ENCODE peak calls at places on chromosomes 6 and 20, in four cellular contexts. H is brain microvascular endothelial cell, P is GM04504, D is NCI-H2081. N is an unnamed sample.

GRCh38 chr20:3788685-3789155 is 2.2 kb upstream of the CENPB start:
- DNase-seq in H (no peak), P (no peak), D (no peak), N (no peak)

GRCh38 chr6:138965291-138965874 is 22.7 kb downstream of the REPS1 start:
- DNase-seq in H (no peak), P (no peak), D (no peak), N (no peak)

GRCh38 chr20:10306440-10307358 is 88.1 kb downstream of the SNAP25 start:
- DNase-seq in H (peak), P (no peak), D (no peak), N (peak)

GRCh38 chr6:133184798-133185380 is 56.3 kb upstream of the EYA4 start:
- DNase-seq in H (no peak), P (peak), D (peak), N (peak)

GRCh38 chr20:44527716-44528199 is 5.9 kb upstream of the SERINC3 start:
- DNase-seq in H (no peak), P (no peak), D (no peak), N (no peak)

GRCh38 chr6:37930288-37931075 is 111.0 kb downstream of the ZFAND3 start:
- DNase-seq in H (no peak), P (no peak), D (no peak), N (no peak)

GRCh38 chr6:17505062-17505476 is 95.0 kb upstream of the FAM8A1 start:
- DNase-seq in H (peak), P (no peak), D (no peak), N (no peak)

GRCh38 chr6:156589281-156589680 is 187.9 kb upstream of the ARID1B start:
- DNase-seq in H (peak), P (peak), D (no peak), N (peak)

GRCh38 chr6:101401792-101402617 is 8.5 kb downstream of the GRIK2 start:
- DNase-seq in H (no peak), P (no peak), D (peak), N (no peak)

GRCh38 chr6:73152998-73153757 is 72.1 kb downstream of the KHDC1L start:
- DNase-seq in H (peak), P (peak), D (no peak), N (peak)

GRCh38 chr6:128554302-128554701 is 33.9 kb upstream of the PTPRK start:
- DNase-seq in H (no peak), P (no peak), D (no peak), N (no peak)

GRCh38 chr6:43740321-43740960 is 29.6 kb upstream of the VEGFA start:
- DNase-seq in H (no peak), P (no peak), D (no peak), N (no peak)

GRCh38 chr6:111806561-111807497 is 66.4 kb downstream of the FYN start:
- DNase-seq in H (no peak), P (no peak), D (no peak), N (no peak)

GRCh38 chr20:25606094-25606640 is 17.6 kb downstream of the NANP start:
- DNase-seq in H (no peak), P (no peak), D (no peak), N (no peak)

N was measured in AG04449.